ENCODE peak calls at places on chromosome 10, in five cellular contexts. H, W, Y, Q and M are unnamed samples.

GRCh38 chr10:122515588-122516231 is 44.8 kb upstream of the DMBT1 start:
- ATAC-seq in H (peak), W (peak), Y (peak), Q (no peak), M (peak)

GRCh38 chr10:110077436-110078120 is 69.8 kb downstream of the ADD3 start:
- ATAC-seq in H (peak), W (no peak), Y (no peak), Q (peak), M (no peak)

GRCh38 chr10:63542835-63543575 is 21.8 kb downstream of the REEP3 start:
- ATAC-seq in H (peak), W (no peak), Y (no peak), Q (no peak), M (no peak)

GRCh38 chr10:60757422-60757895 is 20.8 kb upstream of the CDK1 start:
- ATAC-seq in H (no peak), W (no peak), Y (no peak), Q (no peak), M (no peak)

GRCh38 chr10:103706047-103706446 is 149.3 kb downstream of the SH3PXD2A start:
- ATAC-seq in H (no peak), W (no peak), Y (no peak), Q (peak), M (no peak)

GRCh38 chr10:72108811-72109618 is 20.7 kb upstream of the SPOCK2 start:
- ATAC-seq in H (peak), W (no peak), Y (no peak), Q (no peak), M (no peak)

GRCh38 chr10:46552526-46553237 is 3.8 kb downstream of the GPRIN2 start:
- ATAC-seq in H (no peak), W (no peak), Y (no peak), Q (no peak), M (no peak)

GRCh38 chr10:79335470-79336235 is 11.6 kb upstream of the PPIF start:
- ATAC-seq in H (no peak), W (peak), Y (peak), Q (peak), M (peak)

GRCh38 chr10:86306628-86307278 is 59.8 kb downstream of the GRID1 start:
- ATAC-seq in H (no peak), W (no peak), Y (no peak), Q (peak), M (no peak)

GRCh38 chr10:89523274-89523673 is 12.1 kb downstream of the SLC16A12 start:
- ATAC-seq in H (no peak), W (peak), Y (peak), Q (no peak), M (no peak)

GRCh38 chr10:12631216-12631615 is 281.9 kb downstream of the CAMK1D start:
- ATAC-seq in H (no peak), W (no peak), Y (no peak), Q (peak), M (no peak)

GRCh38 chr10:23201837-23202236 is 9.7 kb downstream of the PTF1A start:
- ATAC-seq in H (no peak), W (no peak), Y (no peak), Q (no peak), M (no peak)

GRCh38 chr10:126387931-126388911 is at the start of gene ADAM12:
- ATAC-seq in H (peak), W (peak), Y (peak), Q (no peak), M (peak)

GRCh38 chr10:42551582-42552187 is 86.7 kb downstream of the ZNF33B start:
- ATAC-seq in H (no peak), W (no peak), Y (no peak), Q (peak), M (peak)

GRCh38 chr10:78991187-78991586 is 77.6 kb upstream of the ZMIZ1 start:
- ATAC-seq in H (no peak), W (no peak), Y (no peak), Q (no peak), M (no peak)

GRCh38 chr10:122475581-122475980 is 14.2 kb downstream of the HTRA1 start:
- ATAC-seq in H (peak), W (no peak), Y (no peak), Q (no peak), M (no peak)

GRCh38 chr10:23310443-23310842 is 34.2 kb downstream of the C10orf67 start:
- ATAC-seq in H (no peak), W (no peak), Y (no peak), Q (no peak), M (no peak)

GRCh38 chr10:99766282-99766681 is 16.2 kb upstream of the ABCC2 start:
- ATAC-seq in H (no peak), W (no peak), Y (no peak), Q (no peak), M (no peak)

GRCh38 chr10:107666214-107666613 is 501.7 kb upstream of the SORCS1 start:
- ATAC-seq in H (no peak), W (no peak), Y (no peak), Q (no peak), M (no peak)

GRCh38 chr10:49176310-49177268 is 11.6 kb downstream of the TMEM273 start:
- ATAC-seq in H (peak), W (no peak), Y (no peak), Q (peak), M (no peak)

GRCh38 chr10:59135275-59135674 is 41.2 kb upstream of the PHYHIPL start:
- ATAC-seq in H (no peak), W (peak), Y (peak), Q (peak), M (no peak)

GRCh38 chr10:113899952-113900598 is 45.6 kb downstream of the NHLRC2 start:
- ATAC-seq in H (peak), W (no peak), Y (no peak), Q (no peak), M (no peak)

GRCh38 chr10:17564911-17565310 is 52.3 kb downstream of the HACD1 start:
- ATAC-seq in H (no peak), W (no peak), Y (no peak), Q (no peak), M (no peak)

GRCh38 chr10:130111115-130111847 is 651 bp upstream of the C10orf143 start:
- ATAC-seq in H (peak), W (peak), Y (peak), Q (peak), M (peak)

GRCh38 chr10:129604333-129605032 is 137.4 kb downstream of the MGMT start:
- ATAC-seq in H (no peak), W (no peak), Y (no peak), Q (no peak), M (no peak)

GRCh38 chr10:74103560-74104248 is 46.9 kb downstream of the AP3M1 start:
- ATAC-seq in H (peak), W (no peak), Y (no peak), Q (peak), M (no peak)
- TF ChIP-seq CTCF in H (peak), W (peak), Y (no peak), Q (peak), M (peak)

GRCh38 chr10:84328303-84329093 is at the start of gene CCSER2:
- ATAC-seq in H (peak), W (peak), Y (peak), Q (peak), M (peak)

GRCh38 chr10:84329094-84329611 is 764 bp downstream of the CCSER2 start:
- ATAC-seq in H (peak), W (no peak), Y (no peak), Q (peak), M (no peak)

GRCh38 chr10:84331091-84331490 is 2.7 kb downstream of the CCSER2 start:
- ATAC-seq in H (no peak), W (no peak), Y (no peak), Q (no peak), M (no peak)

GRCh38 chr10:84333864-84334451 is 5.6 kb downstream of the CCSER2 start:
- ATAC-seq in H (no peak), W (no peak), Y (peak), Q (no peak), M (no peak)

DNA sequence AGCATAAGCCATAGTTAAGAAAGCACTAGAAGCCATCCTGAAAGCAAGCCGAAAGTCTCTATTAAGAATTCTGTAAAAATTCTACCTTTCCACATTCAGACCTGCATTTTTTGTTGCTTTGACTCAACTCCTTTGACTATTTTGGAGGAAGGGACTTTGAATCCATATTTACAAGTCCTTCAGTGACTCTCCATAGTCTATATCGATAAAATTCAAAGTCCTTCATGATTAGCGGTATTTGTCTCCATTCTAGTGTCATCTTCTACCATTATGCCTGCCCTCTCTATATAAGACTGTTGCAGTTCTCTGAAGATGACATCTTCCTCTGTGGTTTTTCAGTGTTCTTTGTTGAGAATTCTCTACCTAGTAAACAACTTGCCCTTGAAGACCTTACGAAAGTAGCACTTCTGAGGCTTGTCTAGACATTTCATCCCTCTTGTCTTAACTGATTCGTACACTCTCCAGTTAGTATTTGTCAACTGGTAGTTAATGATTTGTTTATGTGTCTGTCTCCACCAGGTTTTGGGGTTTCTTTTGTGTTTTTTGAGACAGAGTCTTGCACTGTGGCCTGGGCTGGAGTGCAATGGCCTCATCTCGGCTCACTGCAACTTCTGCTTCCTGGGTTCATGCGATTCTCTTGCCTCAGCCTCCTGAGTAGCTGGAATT is 1.7 kb downstream of the CCSER2 start:
- ATAC-seq in H (no peak), W (no peak), Y (no peak), Q (no peak), M (no peak)
- TF ChIP-seq CTCF in H (no peak), W (no peak), Y (no peak), Q (no peak), M (no peak)

GRCh38 chr10:92573091-92573797 is 649 bp downstream of the IDE start:
- ATAC-seq in H (peak), W (peak), Y (peak), Q (peak), M (peak)

GRCh38 chr10:92572362-92573090 is 1.4 kb downstream of the IDE start:
- ATAC-seq in H (no peak), W (no peak), Y (no peak), Q (no peak), M (no peak)

GRCh38 chr10:92575961-92576360 is 2.1 kb upstream of the IDE start:
- ATAC-seq in H (no peak), W (no peak), Y (no peak), Q (no peak), M (no peak)

GRCh38 chr10:92573798-92574544 is at the start of gene IDE:
- ATAC-seq in H (peak), W (peak), Y (peak), Q (peak), M (peak)

DNA sequence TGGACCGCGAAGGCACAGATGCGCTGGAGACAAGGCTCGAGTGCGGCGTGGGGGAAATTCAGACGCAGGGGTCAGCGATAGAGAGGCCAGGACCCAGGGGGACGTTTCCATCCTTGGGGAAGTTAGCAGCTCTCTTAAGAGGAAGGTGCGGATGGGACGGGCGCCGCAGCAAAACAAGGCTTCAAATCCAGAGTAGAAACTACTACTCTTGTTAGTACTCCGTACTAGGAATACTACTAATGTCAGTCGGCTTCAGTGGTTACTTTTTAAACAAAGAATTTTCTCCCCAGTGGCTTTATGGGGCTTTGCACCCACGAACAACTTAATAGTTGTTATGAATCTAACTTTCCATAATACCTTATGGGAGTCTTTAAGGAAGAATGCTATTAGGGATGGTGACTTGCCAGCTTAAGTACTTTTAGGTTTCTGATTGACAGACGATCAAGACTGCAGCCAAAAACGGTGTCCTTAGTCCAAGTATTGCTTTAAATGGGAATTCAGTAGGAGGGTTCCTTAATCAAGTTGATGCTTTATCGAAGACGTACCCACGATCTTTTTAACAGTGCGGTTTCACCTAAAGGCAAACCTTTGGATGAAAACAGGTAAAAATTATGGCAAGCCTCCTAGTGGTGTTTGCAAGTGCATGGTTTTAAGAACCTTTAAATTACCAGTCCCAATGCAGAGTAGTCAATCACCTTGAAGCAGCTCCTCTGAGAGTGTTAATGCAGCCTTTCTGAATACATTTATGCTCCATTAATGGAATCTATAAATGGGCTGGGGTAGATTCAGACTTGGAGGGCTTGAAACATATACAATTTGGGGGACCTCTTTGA is 868 bp upstream of the IDE start:
- ATAC-seq in H (peak), W (peak), Y (peak), Q (peak), M (peak)
- TF ChIP-seq CTCF in H (no peak), W (no peak), Y (peak), Q (no peak), M (no peak)

DNA sequence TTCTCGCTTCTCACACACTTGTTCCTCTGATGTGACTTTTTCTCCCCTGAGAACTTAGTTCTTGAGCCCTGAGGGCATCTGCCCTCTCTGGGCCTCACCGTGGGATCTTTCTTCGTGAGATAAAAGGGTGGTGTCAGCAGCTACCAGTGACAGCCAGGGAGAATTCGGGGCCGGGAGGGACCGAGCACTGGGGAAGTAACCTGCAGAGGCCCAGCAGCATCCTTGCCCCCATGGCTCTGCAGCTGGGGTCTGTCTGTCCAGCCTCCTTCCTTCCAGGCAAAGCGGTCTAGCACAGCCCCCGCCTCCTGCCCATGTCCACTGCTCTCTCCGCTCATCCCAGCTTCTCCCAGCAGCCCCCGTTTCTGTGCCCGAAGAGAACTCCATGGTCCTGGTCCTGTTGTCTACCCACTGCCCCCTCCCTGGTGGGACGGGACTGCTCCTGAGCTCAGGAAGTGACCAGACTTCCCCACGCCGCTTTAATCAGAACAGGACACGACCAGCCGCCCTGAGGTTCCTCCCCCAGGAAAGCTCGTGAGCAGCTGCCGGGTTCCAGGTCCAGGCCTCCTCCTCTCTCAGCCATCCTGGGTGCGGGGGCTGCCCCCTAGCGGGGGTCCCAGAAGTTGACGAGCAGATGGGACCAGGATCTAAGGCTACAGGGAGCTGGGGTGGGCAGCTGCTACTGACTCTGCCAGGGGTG is 187.4 kb downstream of the WDR37 start:
- ATAC-seq in H (no peak), W (no peak), Y (no peak), Q (peak), M (no peak)
- TF ChIP-seq CTCF in H (no peak), W (no peak), Y (no peak), Q (peak), M (no peak)

GRCh38 chr10:15245530-15245929 is 77.0 kb upstream of the NMT2 start:
- ATAC-seq in H (no peak), W (no peak), Y (no peak), Q (peak), M (no peak)
- TF ChIP-seq CTCF in H (no peak), W (no peak), Y (no peak), Q (peak), M (no peak)

DNA sequence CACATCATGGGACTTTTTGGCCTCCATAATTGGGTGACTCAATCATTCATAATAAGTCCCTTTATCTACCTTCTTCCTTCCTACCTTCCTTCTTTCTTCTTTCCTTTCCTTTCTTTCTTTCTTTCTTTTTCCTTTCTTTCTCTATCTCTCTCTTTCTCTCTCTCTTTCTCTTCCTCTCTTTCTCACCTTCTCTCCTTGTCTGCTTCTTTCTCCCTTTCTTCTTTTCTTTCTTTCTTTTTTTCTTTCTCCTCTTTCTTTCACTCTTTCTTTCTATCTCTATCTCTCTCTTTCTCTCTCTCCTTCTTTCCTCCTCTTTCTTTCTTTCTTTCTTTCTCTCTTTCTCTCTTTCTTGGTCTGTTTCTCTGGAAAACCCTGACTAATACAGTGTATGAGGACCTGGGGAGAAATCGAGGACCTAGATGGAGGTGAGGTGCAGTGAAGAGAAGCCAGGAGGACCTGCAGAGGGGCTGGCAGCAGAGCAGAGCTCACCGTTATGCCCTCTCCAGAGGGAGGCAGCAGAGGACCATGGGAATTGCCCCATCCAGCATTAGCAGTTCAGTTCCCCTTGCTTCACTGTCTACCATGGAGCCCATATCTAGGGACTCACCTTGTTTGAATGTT is 52.7 kb upstream of the BTRC start:
- ATAC-seq in H (peak), W (no peak), Y (peak), Q (peak), M (no peak)
- TF ChIP-seq CTCF in H (peak), W (peak), Y (no peak), Q (peak), M (no peak)

GRCh38 chr10:34280599-34281374 is 534.3 kb downstream of the PARD3 start:
- ATAC-seq in H (peak), W (peak), Y (peak), Q (no peak), M (peak)
- TF ChIP-seq CTCF in H (no peak), W (no peak), Y (no peak), Q (no peak), M (no peak)

DNA sequence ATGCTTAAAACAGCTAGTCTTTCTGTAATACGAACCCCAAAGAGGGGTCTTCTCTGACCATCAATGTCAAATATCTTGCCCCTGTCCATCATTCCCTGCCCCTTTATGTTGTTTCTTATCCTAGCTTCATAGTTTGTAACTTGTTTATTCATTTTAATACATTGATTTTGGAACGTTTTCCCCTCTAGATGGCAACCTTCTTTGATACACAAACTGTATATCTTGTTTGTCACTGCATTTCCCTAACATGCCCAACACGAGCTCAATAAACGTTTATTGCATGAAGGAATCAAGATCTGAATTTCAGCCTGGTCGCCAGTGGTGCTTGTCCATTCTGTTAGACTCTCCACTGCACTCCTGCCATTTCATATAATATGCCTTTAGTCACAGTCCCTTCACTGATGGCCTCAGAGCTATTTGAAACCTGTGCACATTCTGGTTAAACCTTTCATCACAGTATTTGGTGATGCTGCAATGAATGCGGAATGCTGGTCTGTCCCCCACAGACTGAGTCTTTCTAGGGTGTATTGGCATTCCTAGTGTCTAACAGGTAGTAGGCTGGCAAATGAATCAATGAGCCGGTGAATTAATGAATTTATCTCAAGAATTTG is 55.0 kb upstream of the FRMD4A start:
- ATAC-seq in H (no peak), W (no peak), Y (no peak), Q (no peak), M (no peak)
- TF ChIP-seq CTCF in H (no peak), W (no peak), Y (no peak), Q (no peak), M (no peak)

DNA sequence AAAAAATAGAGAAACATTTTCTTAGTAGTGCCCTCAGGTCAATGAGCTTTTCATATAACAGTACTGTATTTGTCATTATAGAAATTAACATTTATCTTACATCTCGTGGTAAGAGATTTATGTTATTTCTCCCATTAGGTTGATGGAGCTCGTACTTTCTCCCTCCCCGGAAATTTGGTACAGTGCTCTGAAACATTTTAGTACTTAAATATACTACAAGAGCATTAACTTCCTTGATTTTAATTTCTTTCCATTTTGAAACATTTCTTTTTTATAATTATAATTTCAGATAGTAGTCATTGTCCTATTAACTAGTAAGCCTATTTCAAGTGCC is 205.4 kb downstream of the MBL2 start:
- ATAC-seq in H (no peak), W (no peak), Y (no peak), Q (no peak), M (no peak)
- TF ChIP-seq CTCF in H (peak), W (no peak), Y (no peak), Q (no peak), M (no peak)